ENCODE peak calls at places on chromosomes 12 and 14, in eight cellular contexts. E is ovary; O is body of pancreas; F is CD4-positive, alpha-beta T cell; V is cardiac muscle cell; C is HepG2; J is tibial artery; N is left ventricle myocardium inferior. R is an unnamed sample.

GRCh38 chr12:45343269-45344051 is 127.6 kb downstream of the ANO6 start:
- DNase-seq in C (peak; percentile 46), E (no peak), V (peak; percentile 34), O (no peak), N (peak; percentile 32), J (no peak), F (no peak), R (no peak)

GRCh38 chr12:23096321-23096720 is 471.4 kb downstream of the ETNK1 start:
- DNase-seq in N (no peak), E (no peak), J (no peak), V (no peak), O (no peak), C (no peak), F (no peak), R (no peak)

GRCh38 chr12:124510301-124510970 is 57.0 kb downstream of the NCOR2 start:
- DNase-seq in E (no peak), N (no peak), O (peak; percentile 49), F (no peak), J (no peak), C (peak; percentile 42), V (no peak), R (no peak)

GRCh38 chr14:67166450-67166853 is 22.8 kb upstream of the GARIN2 start:
- DNase-seq in F (no peak), N (no peak), O (peak; percentile 54), C (no peak), V (peak; percentile 66), E (peak; percentile 36), J (no peak), R (peak; percentile 60)

GRCh38 chr12:62774794-62775193 is 160.2 kb downstream of the PPM1H start:
- DNase-seq in V (no peak), F (no peak), C (no peak), J (no peak), N (no peak), E (no peak), O (no peak), R (no peak)

GRCh38 chr14:104681689-104682074 is 7.7 kb upstream of the INF2 start:
- DNase-seq in F (no peak), V (peak; percentile 93), J (peak; percentile 85), O (peak; percentile 80), N (peak; percentile 92), E (peak; percentile 82), C (peak; percentile 46), R (peak; percentile 56)

GRCh38 chr14:92603309-92604257 is 90.0 kb downstream of the RIN3 start:
- DNase-seq in F (peak; percentile 52), J (peak; percentile 51), V (peak; percentile 94), E (peak; percentile 50), N (peak; percentile 40), C (no peak), O (no peak), R (peak; percentile 61)

GRCh38 chr14:39368261-39368959 is 63.8 kb downstream of the FBXO33 start:
- DNase-seq in V (peak; percentile 84), N (no peak), F (peak; percentile 7), O (peak; percentile 58), C (peak; percentile 88), E (peak; percentile 49), J (peak; percentile 25), R (peak; percentile 74)

GRCh38 chr12:117502633-117503032 is 141.2 kb upstream of the NOS1 start:
- DNase-seq in V (no peak), O (no peak), J (no peak), C (no peak), F (no peak), E (no peak), N (no peak), R (peak; percentile 72)

GRCh38 chr14:38145142-38145541 is 62.6 kb upstream of the SSTR1 start:
- DNase-seq in C (no peak), J (no peak), N (no peak), V (no peak), E (no peak), O (no peak), F (no peak), R (no peak)

GRCh38 chr14:54282849-54283248 is 114.0 kb upstream of the CDKN3 start:
- DNase-seq in F (no peak), O (no peak), N (no peak), E (no peak), V (no peak), C (no peak), J (no peak), R (no peak)

GRCh38 chr14:24298892-24299254 is 707 bp downstream of the DHRS1 start:
- DNase-seq in E (no peak), F (no peak), V (peak; percentile 27), O (no peak), C (peak; percentile 82), J (no peak), N (no peak), R (no peak)

GRCh38 chr12:80264386-80264785 is 165.0 kb downstream of the OTOGL start:
- DNase-seq in V (no peak), F (no peak), J (no peak), E (no peak), O (no peak), N (no peak), C (no peak), R (no peak)

GRCh38 chr12:22334696-22335290 is at the start of gene ST8SIA1:
- DNase-seq in C (peak; percentile 7), E (peak; percentile 53), V (peak; percentile 30), F (peak; percentile 57), N (peak; percentile 49), O (peak; percentile 20), J (peak; percentile 28), R (peak; percentile 29)

GRCh38 chr14:102774391-102775153 is 2.7 kb upstream of the TRAF3 start:
- DNase-seq in O (peak; percentile 68), E (peak; percentile 59), J (peak; percentile 40), V (peak; percentile 83), C (peak; percentile 79), N (no peak), F (peak; percentile 60), R (peak; percentile 67)

GRCh38 chr12:121499929-121500793 is 80.7 kb downstream of the KDM2B start:
- DNase-seq in F (peak; percentile 66), C (peak; percentile 57), E (peak; percentile 88), O (peak; percentile 73), V (peak; percentile 76), J (peak; percentile 75), N (peak; percentile 83), R (peak; percentile 80)

GRCh38 chr14:25406818-25407217 is 356.9 kb upstream of the STXBP6 start:
- DNase-seq in C (peak; percentile 68), J (no peak), F (no peak), O (peak; percentile 44), E (no peak), V (peak; percentile 28), N (no peak), R (peak; percentile 32)

GRCh38 chr14:56635041-56635440 is 55.4 kb downstream of the TMEM260 start:
- DNase-seq in E (no peak), V (no peak), C (no peak), J (no peak), N (no peak), O (no peak), F (no peak), R (no peak)

DNA sequence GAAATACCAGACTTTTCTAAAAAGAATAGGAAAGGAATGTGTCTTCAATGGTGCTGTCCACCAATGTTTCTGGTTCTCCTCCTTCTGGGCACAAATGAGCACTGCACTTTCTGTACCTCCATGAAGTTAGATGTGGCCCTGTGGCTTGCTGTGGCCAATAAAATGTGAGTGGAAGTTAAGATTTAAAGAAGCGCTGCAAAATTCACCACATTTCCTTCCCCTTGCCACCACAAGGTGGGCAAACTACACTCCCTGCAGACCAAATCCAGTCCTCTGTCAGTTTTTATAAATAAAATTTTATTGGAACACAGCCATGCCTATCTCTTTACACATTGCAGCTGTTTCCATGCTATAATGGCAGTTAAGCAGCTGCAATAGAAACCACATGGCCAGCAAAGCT is 141.4 kb upstream of the TMPO start:
- DNase-seq in C (no peak), V (peak; percentile 15), E (no peak), F (no peak), J (no peak), O (no peak), N (no peak), R (no peak)
- TF ChIP-seq CTCF in C (no peak), V (peak; percentile 25), E (no peak), F (no peak), J (no peak), O (no peak), N (no peak), R (peak; percentile 14)

DNA sequence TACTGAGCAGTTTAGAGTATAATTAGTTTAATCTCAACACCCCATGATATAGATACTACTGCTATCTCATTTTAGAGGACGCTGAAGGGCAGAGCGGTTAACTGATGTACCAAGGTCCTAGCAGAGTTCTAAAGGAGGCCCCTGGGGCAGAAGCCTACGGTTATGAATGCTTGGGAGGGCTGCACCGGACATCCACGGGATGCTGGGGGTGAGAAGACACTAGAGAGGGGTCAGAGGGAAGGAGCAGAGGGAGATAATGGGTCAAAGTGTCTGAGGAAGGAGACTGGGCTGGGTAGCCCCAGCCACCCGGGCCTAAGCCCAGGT is 1.6 kb upstream of the ACTR6 start:
- DNase-seq in F (no peak), O (no peak), N (no peak), V (no peak), C (no peak), J (no peak), E (no peak), R (no peak)
- H3K27ac ChIP-seq in F (no peak overlapping the region), O (peak overlapping the region; percentile 60), N (peak overlapping the region; percentile 83), V (no peak overlapping the region), C (peak overlapping the region; percentile 84), J (peak overlapping the region; percentile 82), E (peak overlapping the region; percentile 52), R (peak overlapping the region; percentile 87)

GRCh38 chr12:41193321-41193720 is 5.2 kb downstream of the PDZRN4 start:
- DNase-seq in N (no peak), O (no peak), E (no peak), F (no peak), V (no peak), C (no peak), J (no peak), R (no peak)

GRCh38 chr12:41188841-41189394 is 798 bp downstream of the PDZRN4 start:
- DNase-seq in E (peak; percentile 20), J (no peak), N (no peak), C (no peak), V (no peak), O (no peak), F (no peak), R (peak; percentile 26)

GRCh38 chr12:41188058-41188840 is at the start of gene PDZRN4:
- DNase-seq in E (peak; percentile 48), C (no peak), O (no peak), J (peak; percentile 42), F (no peak), V (peak; percentile 2), N (no peak), R (peak; percentile 45)

GRCh38 chr12:41189395-41190251 is 1.5 kb downstream of the PDZRN4 start:
- DNase-seq in V (peak; percentile 2), C (no peak), E (peak; percentile 29), N (no peak), F (no peak), O (no peak), J (peak; percentile 27), R (peak; percentile 6)

DNA sequence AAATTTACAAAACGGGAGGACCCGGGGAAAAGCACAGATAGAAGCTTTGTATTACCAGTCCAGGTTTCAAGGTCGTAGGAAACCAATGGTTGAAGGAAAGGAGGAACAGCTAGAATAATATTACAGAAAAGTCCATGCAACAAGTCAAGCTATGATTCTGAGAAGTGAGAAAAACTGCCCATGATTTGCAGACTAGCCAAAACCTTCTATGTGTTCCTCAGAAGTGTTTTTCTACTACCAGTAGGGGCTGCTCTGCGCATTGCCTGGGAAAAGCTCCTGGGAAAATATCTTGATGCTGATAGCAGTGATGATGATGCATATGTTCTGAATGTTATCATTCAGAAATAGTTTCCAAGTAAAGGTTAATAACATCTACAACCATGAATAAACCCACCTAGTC is 2.2 kb downstream of the PDZRN4 start:
- DNase-seq in E (peak; percentile 51), C (peak; percentile 2), V (peak; percentile 18), F (no peak), N (no peak), O (no peak), J (no peak), R (peak; percentile 26)
- TF ChIP-seq CTCF in E (no peak), C (peak; percentile 10), V (peak; percentile 45), F (no peak), N (peak; percentile 36), O (peak; percentile 15), J (peak; percentile 75), R (peak; percentile 66)

GRCh38 chr12:21234395-21234794 is 100.3 kb downstream of the SLCO1A2 start:
- DNase-seq in V (no peak), N (no peak), O (no peak), J (no peak), E (no peak), C (no peak), F (no peak), R (no peak)
- H3K27ac ChIP-seq in V (no peak overlapping the region), N (no peak overlapping the region), O (no peak overlapping the region), J (no peak overlapping the region), E (no peak overlapping the region), C (no peak overlapping the region), F (no peak overlapping the region), R (no peak overlapping the region)

R was measured in thyroid gland.